ENCODE peak calls at places on chromosomes 12 and 14, in six cellular contexts. O is iris pigment epithelial cell, L is GM19239, J is iPS DF 19.7, N is left cardiac atrium, B is cerebellar cortex. K is an unnamed sample.

GRCh38 chr14:105979446-105979845 is 453.1 kb downstream of the TMEM121 start:
- DNase-seq in O (no peak), L (no peak), B (no peak), N (no peak), J (no peak), K (no peak)

GRCh38 chr12:89707623-89707991 is 1.0 kb downstream of the ATP2B1 start:
- DNase-seq in L (no peak), J (no peak), O (no peak), B (no peak), N (no peak), K (no peak)

GRCh38 chr12:115354007-115354452 is 670.1 kb upstream of the TBX3 start:
- DNase-seq in B (no peak), L (no peak), N (peak), J (no peak), O (peak), K (no peak)

GRCh38 chr12:121184425-121184824 is 25.5 kb upstream of the P2RX4 start:
- DNase-seq in B (no peak), N (no peak), O (no peak), L (no peak), J (no peak), K (no peak)

GRCh38 chr12:169528-170360 is 44.2 kb downstream of the SLC6A12 start:
- DNase-seq in J (no peak), L (no peak), N (no peak), B (no peak), O (no peak), K (no peak)

GRCh38 chr14:50677527-50678063 is 9.5 kb upstream of the SAV1 start:
- DNase-seq in B (no peak), N (no peak), L (no peak), O (peak), J (no peak), K (no peak)

GRCh38 chr12:46260153-46260912 is 8.5 kb downstream of the SLC38A1 start:
- DNase-seq in N (no peak), J (no peak), O (peak), L (no peak), B (no peak), K (no peak)

GRCh38 chr12:120199595-120200306 is 1.2 kb downstream of the RPLP0 start:
- DNase-seq in O (peak), N (no peak), L (no peak), J (no peak), B (no peak), K (no peak)

GRCh38 chr12:43762596-43762995 is 3.8 kb downstream of the IRAK4 start:
- DNase-seq in L (no peak), N (no peak), J (no peak), O (no peak), B (no peak), K (no peak)

GRCh38 chr14:99320105-99320572 is 48.1 kb upstream of the BCL11B start:
- DNase-seq in J (no peak), B (peak), L (peak), O (no peak), N (no peak), K (no peak)

GRCh38 chr12:117441751-117442150 is 80.3 kb upstream of the NOS1 start:
- DNase-seq in J (no peak), O (peak), L (no peak), N (peak), B (peak), K (no peak)

GRCh38 chr12:92538970-92539749 is 163.6 kb upstream of the PLEKHG7 start:
- DNase-seq in B (no peak), N (no peak), O (peak), J (no peak), L (no peak), K (no peak)

GRCh38 chr14:56580317-56580711 is 716 bp downstream of the TMEM260 start:
- DNase-seq in L (no peak), N (no peak), J (no peak), B (no peak), O (no peak), K (no peak)

GRCh38 chr14:31881531-31882310 is 195.4 kb upstream of the ARHGAP5 start:
- DNase-seq in B (no peak), N (no peak), O (peak), L (no peak), J (no peak), K (no peak)

GRCh38 chr12:15688838-15689237 is 100.3 kb downstream of the EPS8 start:
- DNase-seq in B (peak), L (no peak), N (no peak), J (no peak), O (no peak), K (no peak)

GRCh38 chr12:26338574-26339572 is 143.5 kb downstream of the SSPN start:
- DNase-seq in J (no peak), L (no peak), N (no peak), O (peak), B (no peak), K (no peak)

GRCh38 chr12:93176610-93177126 is 201.1 kb upstream of the NUDT4 start:
- DNase-seq in N (no peak), O (no peak), B (no peak), L (no peak), J (no peak), K (no peak)

GRCh38 chr12:108333898-108334699 is 5.0 kb downstream of the CMKLR1 start:
- DNase-seq in B (peak), L (no peak), J (no peak), O (peak), N (no peak), K (no peak)

GRCh38 chr12:91778938-91779400 is 366.7 kb downstream of the BTG1 start:
- DNase-seq in O (peak), J (no peak), B (no peak), L (peak), N (no peak), K (no peak)

GRCh38 chr12:76247026-76247688 is 101.1 kb downstream of the BBS10 start:
- DNase-seq in O (peak), L (no peak), B (no peak), N (peak), J (no peak), K (no peak)

GRCh38 chr12:46523863-46524770 is 151.5 kb upstream of the SLC38A2 start:
- DNase-seq in N (no peak), J (no peak), O (peak), L (no peak), B (no peak), K (no peak)

GRCh38 chr12:26648584-26648983 is 184.4 kb downstream of the ITPR2 start:
- DNase-seq in O (peak), N (no peak), L (no peak), J (no peak), B (no peak), K (no peak)

GRCh38 chr14:74492413-74493342 is at the start of gene NPC2:
- DNase-seq in N (no peak), B (no peak), L (no peak), O (no peak), J (no peak), K (no peak)

GRCh38 chr12:1357171-1357570 is 237.2 kb downstream of the FBXL14 start:
- DNase-seq in N (no peak), J (no peak), L (no peak), O (peak), B (no peak), K (no peak)

GRCh38 chr12:108177131-108177530 is 48.0 kb downstream of the WSCD2 start:
- DNase-seq in B (no peak), N (no peak), L (no peak), J (no peak), O (no peak), K (no peak)

GRCh38 chr12:29546000-29546399 is 48.5 kb upstream of the OVCH1 start:
- DNase-seq in N (no peak), L (no peak), O (peak), B (no peak), J (no peak), K (no peak)

GRCh38 chr12:120719072-120719471 is 6.6 kb upstream of the ACADS start:
- DNase-seq in J (no peak), N (no peak), L (no peak), B (no peak), O (no peak), K (no peak)

GRCh38 chr12:28827841-28828240 is 321.2 kb upstream of the FAR2 start:
- DNase-seq in J (no peak), O (no peak), L (no peak), N (no peak), B (no peak), K (no peak)

GRCh38 chr12:15772405-15773018 is 16.7 kb downstream of the EPS8 start:
- DNase-seq in J (no peak), B (peak), L (no peak), N (no peak), O (no peak), K (no peak)

K was measured in SK-N-MC.